ENCODE peak calls at places on chromosomes 3 and 15, in eight cellular contexts. K is A549, S is transverse colon, G is mucosa of descending colon, Y is choroid plexus epithelial cell, E is HCT116, R is endodermal cell, F is lower leg skin. A is an unnamed sample.

GRCh38 chr3:25473246-25473645 is 45.2 kb downstream of the RARB start:
- DNase-seq in F (no peak), K (no peak), Y (no peak), R (no peak), E (no peak), S (no peak), G (no peak), A (no peak)

GRCh38 chr3:188635258-188636038 is 481.5 kb downstream of the LPP start:
- DNase-seq in K (no peak), S (no peak), R (no peak), Y (peak; percentile 78), E (no peak), G (no peak), F (no peak), A (no peak)

GRCh38 chr15:79896131-79896633 is 632 bp downstream of the MTHFS start:
- DNase-seq in R (no peak), Y (no peak), K (no peak), F (no peak), S (no peak), E (no peak), G (no peak), A (no peak)

GRCh38 chr15:78620021-78620838 is 566 bp downstream of the CHRNA3 start:
- DNase-seq in R (peak; percentile 93), F (no peak), K (peak; percentile 70), S (no peak), E (no peak), Y (peak; percentile 16), G (no peak), A (no peak)

GRCh38 chr3:137410028-137410427 is 354.1 kb upstream of the SOX14 start:
- DNase-seq in K (no peak), R (no peak), E (no peak), F (no peak), Y (no peak), S (no peak), G (no peak), A (no peak)

GRCh38 chr3:50815844-50816243 is 141.1 kb downstream of the DOCK3 start:
- DNase-seq in R (no peak), K (no peak), Y (no peak), G (no peak), F (no peak), S (no peak), E (no peak), A (no peak)

GRCh38 chr3:141076821-141077571 is 25.8 kb downstream of the SPSB4 start:
- DNase-seq in Y (peak; percentile 74), E (no peak), K (no peak), F (peak; percentile 51), S (peak; percentile 34), R (peak; percentile 78), G (no peak), A (no peak)

GRCh38 chr3:105821433-105821832 is 47.4 kb downstream of the CBLB start:
- DNase-seq in F (no peak), Y (peak; percentile 64), K (no peak), R (no peak), G (no peak), E (no peak), S (no peak), A (no peak)

GRCh38 chr3:147940400-147940799 is 531.2 kb downstream of the ZIC1 start:
- DNase-seq in F (no peak), R (no peak), Y (peak; percentile 48), S (no peak), G (no peak), E (no peak), K (no peak), A (no peak)

GRCh38 chr3:147937891-147938290 is 528.7 kb downstream of the ZIC1 start:
- DNase-seq in S (no peak), K (no peak), E (no peak), R (no peak), Y (no peak), F (no peak), G (no peak), A (no peak)

GRCh38 chr3:147937341-147937740 is 528.2 kb downstream of the ZIC1 start:
- DNase-seq in Y (peak; percentile 41), G (no peak), R (no peak), K (no peak), S (no peak), E (no peak), F (no peak), A (no peak)

GRCh38 chr3:147940846-147941245 is 531.7 kb downstream of the ZIC1 start:
- DNase-seq in S (no peak), E (no peak), Y (no peak), G (no peak), F (no peak), R (no peak), K (no peak), A (no peak)

DNA sequence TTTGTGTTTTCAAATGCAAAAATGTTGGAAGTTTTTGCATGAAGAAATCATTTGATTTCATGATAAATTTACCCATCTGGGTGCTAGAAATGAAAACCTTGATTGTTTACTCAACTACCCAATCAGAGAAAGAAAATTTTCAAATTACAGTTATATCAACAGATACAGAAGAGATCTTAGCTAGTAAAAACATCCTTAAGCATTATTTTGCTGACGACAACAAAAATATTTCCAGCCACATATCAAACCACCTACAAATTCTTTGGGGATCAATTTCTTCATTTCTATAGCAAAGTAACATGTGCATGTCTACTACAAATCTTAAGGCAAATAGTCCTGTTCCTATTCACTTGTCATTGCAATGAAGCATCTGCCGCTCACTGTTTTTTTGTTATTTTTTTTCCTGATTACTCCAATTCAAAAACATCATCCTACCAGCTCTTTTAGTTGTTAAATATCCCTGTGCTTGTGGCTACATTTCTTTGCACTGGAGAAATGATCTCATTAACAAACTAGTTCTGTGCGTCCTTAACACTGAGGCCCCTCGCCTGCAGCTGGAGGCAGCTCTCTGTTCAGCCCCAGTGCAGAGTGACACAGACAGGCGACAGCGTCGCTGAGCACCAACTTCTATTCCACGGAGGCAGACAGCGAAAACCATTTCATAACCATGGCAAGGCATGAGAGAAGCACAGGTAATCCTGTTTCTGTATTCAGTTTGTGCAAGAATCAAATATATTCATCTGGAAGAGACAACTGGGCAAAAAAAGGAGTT is 530.4 kb downstream of the ZIC1 start:
- DNase-seq in G (no peak), Y (peak; percentile 30), R (no peak), K (no peak), S (no peak), E (no peak), F (no peak), A (no peak)
- H3K4me3 ChIP-seq in G (no peak overlapping the region), Y (peak overlapping the region; percentile 48), R (no peak overlapping the region), K (no peak overlapping the region), S (no peak overlapping the region), E (no peak overlapping the region), F (no peak overlapping the region), A (no peak overlapping the region)

DNA sequence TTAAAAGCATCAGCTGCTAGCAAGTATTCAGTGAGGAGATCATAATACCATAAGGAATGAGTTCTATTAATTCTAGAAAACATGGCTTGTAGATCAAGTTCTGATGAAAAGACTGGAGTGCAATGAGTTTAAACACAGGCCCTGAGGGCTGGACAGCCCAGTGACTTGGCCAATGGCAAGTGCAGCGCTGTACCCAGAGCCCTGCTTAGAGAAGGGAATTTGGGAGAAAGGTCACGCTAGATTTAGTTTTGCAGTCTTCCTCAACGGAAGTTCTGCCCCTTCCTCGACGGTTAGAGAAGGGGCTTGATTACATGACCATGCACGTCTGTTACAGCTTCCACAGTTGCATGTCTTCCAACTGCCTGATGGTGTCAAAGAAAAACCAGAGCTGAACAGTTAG is 4.0 kb downstream of the TMEM212 start:
- DNase-seq in E (no peak), R (no peak), G (no peak), K (no peak), F (no peak), S (no peak), Y (no peak), A (no peak)
- TF ChIP-seq CTCF in E (no peak), R (no peak), G (no peak), K (no peak), F (no peak), S (no peak), Y (no peak), A (no peak)

GRCh38 chr15:90838544-90838943 is 29.8 kb upstream of the FURIN start:
- DNase-seq in R (no peak), E (no peak), S (no peak), F (no peak), Y (no peak), G (no peak), K (no peak), A (no peak)

GRCh38 chr15:90838066-90838465 is 30.3 kb upstream of the FURIN start:
- DNase-seq in E (no peak), Y (no peak), G (no peak), S (peak; percentile 33), F (no peak), R (no peak), K (no peak), A (no peak)

GRCh38 chr15:90840157-90840855 is 28.1 kb upstream of the FURIN start:
- DNase-seq in G (no peak), Y (no peak), K (no peak), S (no peak), R (no peak), F (no peak), E (no peak), A (no peak)

GRCh38 chr15:90840954-90841353 is 27.4 kb upstream of the FURIN start:
- DNase-seq in S (no peak), R (no peak), G (no peak), Y (no peak), E (no peak), K (no peak), F (no peak), A (peak; percentile 24)

DNA sequence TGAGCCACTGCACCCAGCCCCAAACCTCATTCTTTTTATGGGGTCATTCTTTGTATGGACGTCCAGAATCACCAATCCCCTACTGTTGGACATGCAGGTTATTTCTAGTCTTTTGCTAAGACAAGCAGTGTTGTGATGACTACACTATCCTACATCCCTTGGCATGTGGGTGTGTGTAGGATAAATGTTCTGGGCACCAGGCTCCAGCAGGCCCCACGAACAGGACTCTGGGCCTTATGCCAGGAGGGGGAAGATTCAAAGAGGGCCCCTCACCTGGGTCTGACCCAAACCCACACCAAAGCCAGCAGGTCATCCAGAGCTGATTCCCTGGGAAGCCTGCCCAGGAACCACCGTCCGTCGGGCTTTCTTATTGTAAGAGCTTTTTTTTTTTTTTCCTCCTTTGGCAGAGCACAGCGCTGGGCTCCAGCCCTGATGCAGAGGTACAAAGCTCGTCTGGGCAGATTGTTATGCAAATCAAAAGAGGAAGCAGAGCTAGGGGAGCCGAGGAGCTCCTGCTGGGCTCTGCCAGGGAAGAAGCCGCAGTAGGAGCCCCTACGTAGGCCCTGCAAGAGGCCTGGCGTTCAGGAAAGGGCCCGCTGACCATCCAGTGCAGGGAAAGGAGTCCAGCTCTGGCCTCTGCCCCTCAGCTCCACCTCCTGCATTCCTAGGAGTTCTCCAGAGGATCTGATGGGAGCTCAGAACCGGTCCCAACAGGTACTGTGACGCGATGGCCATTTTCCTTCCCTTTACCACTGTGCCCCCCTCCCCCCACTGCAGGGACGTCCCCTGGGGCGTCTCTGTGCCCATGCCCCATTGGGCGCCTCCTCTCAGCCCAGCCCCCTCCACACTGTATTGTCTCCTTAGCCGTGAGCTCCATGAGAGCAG is 29.0 kb upstream of the FURIN start:
- DNase-seq in Y (peak; percentile 33), G (peak; percentile 80), K (no peak), E (no peak), R (peak; percentile 88), S (peak; percentile 75), F (no peak), A (peak; percentile 81)
- H3K4me3 ChIP-seq in Y (no peak overlapping the region), G (no peak overlapping the region), K (no peak overlapping the region), E (no peak overlapping the region), R (no peak overlapping the region), S (peak overlapping the region; percentile 37), F (no peak overlapping the region), A (peak overlapping the region; percentile 28)

DNA sequence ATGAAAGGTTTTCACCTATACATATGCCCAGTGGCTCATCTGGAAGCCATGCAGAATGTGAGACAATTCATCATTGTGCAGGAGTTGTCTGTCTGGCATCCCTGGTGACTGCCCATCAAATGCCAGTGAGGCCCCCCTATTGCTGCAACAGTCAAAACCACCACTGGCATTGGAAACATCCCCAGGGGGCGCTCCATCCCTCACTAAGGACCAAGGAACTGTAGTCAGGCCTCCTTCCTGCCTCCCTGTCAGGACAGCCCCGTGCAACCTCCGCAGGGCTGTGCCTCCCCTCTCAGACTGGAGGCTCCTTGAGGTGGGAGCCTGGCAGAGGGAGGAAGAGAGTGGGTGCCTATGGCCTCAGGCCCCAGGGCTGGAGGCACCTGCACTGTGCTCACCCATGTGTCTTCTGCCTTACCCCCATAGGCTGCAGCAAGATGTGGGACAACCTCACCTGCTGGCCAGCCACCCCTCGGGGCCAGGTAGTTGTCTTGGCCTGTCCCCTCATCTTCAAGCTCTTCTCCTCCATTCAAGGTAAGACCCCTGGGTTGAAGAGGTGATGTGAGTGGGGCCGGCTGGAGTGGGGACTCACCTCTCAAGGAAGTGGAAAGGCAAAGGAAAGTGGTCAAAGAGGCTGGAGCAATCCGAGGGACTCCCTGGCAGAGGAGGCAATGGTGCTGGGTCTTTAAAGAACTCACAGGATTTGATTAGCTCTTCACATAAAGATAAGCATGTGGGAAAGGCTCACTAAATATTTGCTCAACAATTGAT is 16.5 kb downstream of the VIPR1 start:
- DNase-seq in K (no peak), G (peak; percentile 47), S (no peak), F (no peak), Y (no peak), R (peak; percentile 87), E (no peak), A (no peak)
- TF ChIP-seq CTCF in K (no peak), G (no peak), S (no peak), F (no peak), Y (peak; percentile 34), R (peak; percentile 63), E (peak; percentile 38), A (no peak)